ENCODE peak calls at places on chromosomes 4 and X, in five cellular contexts. D is HCT116, R is K562, K is SK-N-SH, F is H1. N is an unnamed sample.

GRCh38 chrX:71536285-71536684 is 3.4 kb downstream of the OGT start:
- DNase-seq in D (no peak), R (no peak), F (no peak), K (no peak), N (no peak)

GRCh38 chr4:10108391-10108790 is 8.2 kb downstream of the WDR1 start:
- DNase-seq in D (no peak), F (no peak), K (no peak), R (no peak), N (no peak)

GRCh38 chr4:98614655-98615054 is 43.8 kb downstream of the TSPAN5 start:
- DNase-seq in D (no peak), R (no peak), F (no peak), K (no peak), N (no peak)

GRCh38 chr4:158038718-158039117 is 134.1 kb downstream of the GASK1B start:
- DNase-seq in F (no peak), R (no peak), K (no peak), D (no peak), N (no peak)

GRCh38 chrX:118226060-118226428 is 109.4 kb upstream of the KLHL13 start:
- DNase-seq in D (no peak), K (peak), F (no peak), R (peak), N (peak)

GRCh38 chr4:8577972-8578371 is 2.2 kb upstream of the GPR78 start:
- DNase-seq in F (no peak), K (no peak), R (no peak), D (no peak), N (no peak)

GRCh38 chrX:29687687-29688086 is 527.7 kb upstream of the MAGEB2 start:
- DNase-seq in K (no peak), F (no peak), R (no peak), D (no peak), N (no peak)

GRCh38 chr4:119087121-119087520 is 48.5 kb upstream of the MYOZ2 start:
- DNase-seq in D (no peak), R (no peak), K (no peak), F (no peak), N (no peak)

GRCh38 chrX:29661290-29661689 is 554.1 kb upstream of the MAGEB2 start:
- DNase-seq in D (no peak), R (no peak), K (no peak), F (no peak), N (no peak)

GRCh38 chr4:52869196-52869595 is 7.1 kb downstream of the RASL11B start:
- DNase-seq in F (no peak), R (no peak), D (no peak), K (peak), N (no peak)

GRCh38 chr4:2818351-2818939 is 25.2 kb upstream of the ADD1 start:
- DNase-seq in F (peak), R (no peak), K (peak), D (no peak), N (no peak)

GRCh38 chr4:57378766-57379165 is 268.6 kb upstream of the IGFBP7 start:
- DNase-seq in R (no peak), F (no peak), D (no peak), K (no peak), N (no peak)

GRCh38 chr4:30721353-30722091 is 1.4 kb downstream of the PCDH7 start:
- DNase-seq in K (peak), R (no peak), F (peak), D (no peak), N (no peak)

GRCh38 chrX:41984628-41985027 is 61.3 kb upstream of the CASK start:
- DNase-seq in F (no peak), R (no peak), D (peak), K (no peak), N (no peak)

GRCh38 chr4:14726441-14727405 is 275.6 kb upstream of the CPEB2 start:
- DNase-seq in K (no peak), F (no peak), D (no peak), R (no peak), N (no peak)

GRCh38 chr4:98166025-98166730 is 22.9 kb upstream of the STPG2 start:
- DNase-seq in F (no peak), R (no peak), D (peak), K (no peak), N (peak)

GRCh38 chr4:1534876-1535526 is 128.8 kb upstream of the NKX1-1 start:
- DNase-seq in K (no peak), F (no peak), D (no peak), R (no peak), N (no peak)

GRCh38 chr4:80956421-80956820 is 74.1 kb upstream of the BMP3 start:
- DNase-seq in D (no peak), K (no peak), R (no peak), F (no peak), N (no peak)

GRCh38 chrX:151153086-151153485 is 23.3 kb upstream of the GPR50 start:
- DNase-seq in D (no peak), R (peak), F (peak), K (no peak), N (peak)

GRCh38 chr4:145871209-145871608 is 67.4 kb downstream of the ZNF827 start:
- DNase-seq in K (no peak), F (no peak), D (no peak), R (no peak), N (no peak)

GRCh38 chrX:10387011-10387410 is 230.2 kb downstream of the CLCN4 start:
- DNase-seq in K (no peak), F (no peak), R (no peak), D (no peak), N (no peak)

GRCh38 chr4:5378002-5378401 is 326.7 kb downstream of the STK32B start:
- DNase-seq in R (peak), D (peak), K (no peak), F (no peak), N (peak)

GRCh38 chr4:83360018-83360417 is 25.4 kb upstream of the HPSE start:
- DNase-seq in R (no peak), D (no peak), K (no peak), F (no peak), N (no peak)

GRCh38 chr4:8892556-8893226 is 21.1 kb upstream of the HMX1 start:
- DNase-seq in F (peak), D (no peak), R (no peak), K (peak), N (no peak)

GRCh38 chr4:176817222-176817621 is 24.5 kb upstream of the VEGFC start:
- DNase-seq in K (no peak), R (no peak), F (no peak), D (no peak), N (no peak)

GRCh38 chr4:141643557-141643956 is 7.2 kb downstream of the IL15 start:
- DNase-seq in K (no peak), F (no peak), D (peak), R (no peak), N (no peak)

GRCh38 chr4:2798399-2799301 is 5.8 kb downstream of the SH3BP2 start:
- DNase-seq in D (no peak), K (peak), R (no peak), F (no peak), N (no peak)

GRCh38 chr4:20723019-20723418 is 22.8 kb downstream of the PACRGL start:
- DNase-seq in R (no peak), D (no peak), F (no peak), K (no peak), N (no peak)

GRCh38 chr4:161653697-161654096 is 510.1 kb downstream of the FSTL5 start:
- DNase-seq in R (no peak), K (no peak), F (no peak), D (no peak), N (no peak)

GRCh38 chrX:43750248-43750676 is 94.2 kb downstream of the MAOA start:
- DNase-seq in R (peak), K (peak), D (peak), F (peak), N (peak)

GRCh38 chr4:149555146-149555545 is 260.5 kb downstream of the IQCM start:
- DNase-seq in K (no peak), D (no peak), R (no peak), F (no peak), N (no peak)

GRCh38 chr4:87060957-87061356 is 126.1 kb downstream of the AFF1 start:
- DNase-seq in D (peak), R (no peak), K (no peak), F (no peak), N (no peak)
- TF ChIP-seq JUND in D (peak), R (no peak), K (peak), F (no peak), N (no peak)

DNA sequence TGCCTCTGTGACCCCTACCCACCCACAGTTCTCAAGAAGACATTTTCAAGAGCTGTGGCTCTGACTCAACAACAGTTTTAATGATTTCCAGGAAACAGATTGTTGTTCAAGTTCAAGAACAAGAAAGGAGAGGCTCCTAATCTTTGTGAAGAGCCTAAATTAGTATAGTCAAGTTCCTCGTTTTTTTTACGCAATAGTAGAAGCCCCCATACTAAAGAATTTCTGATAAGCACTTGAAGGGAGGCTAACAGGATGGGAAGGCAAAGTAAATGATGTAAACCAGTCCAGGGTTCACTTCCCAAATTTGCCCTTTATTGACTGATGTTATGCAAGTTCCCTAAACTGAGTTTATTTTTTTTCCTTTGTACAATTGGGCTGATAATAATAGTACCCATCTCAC is 178.1 kb downstream of the RTL9 start:
- DNase-seq in R (no peak), K (no peak), F (no peak), D (no peak), N (no peak)
- TF ChIP-seq JUND in R (no peak), K (no peak), F (no peak), D (no peak), N (no peak)

GRCh38 chr4:19437008-19437407 is 814.7 kb upstream of the SLIT2 start:
- DNase-seq in R (no peak), D (no peak), F (no peak), K (no peak), N (no peak)

GRCh38 chr4:19438228-19438627 is 813.5 kb upstream of the SLIT2 start:
- DNase-seq in R (no peak), F (no peak), D (no peak), K (no peak), N (no peak)
- TF ChIP-seq JUND in R (no peak), F (no peak), D (no peak), K (no peak), N (no peak)

DNA sequence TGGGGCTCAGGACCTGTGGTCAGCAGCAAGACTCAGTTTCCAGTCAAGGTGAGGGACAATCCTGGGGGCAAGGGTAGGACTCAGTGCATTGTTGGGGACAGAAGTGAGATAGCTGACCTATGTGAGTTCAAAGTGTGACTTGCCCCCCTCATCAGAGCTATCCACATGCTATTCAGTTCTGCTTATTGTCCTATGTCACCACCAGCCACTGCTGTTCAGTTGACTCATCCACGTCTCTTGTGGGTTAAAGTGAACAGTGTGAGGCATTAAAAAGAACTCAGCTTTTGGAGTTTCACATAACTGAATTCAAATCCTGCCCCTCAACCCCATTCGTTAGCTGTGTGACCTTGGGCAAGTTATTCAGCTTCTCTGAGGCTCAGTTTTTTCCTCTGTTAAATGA is 4.4 kb upstream of the APLN start:
- DNase-seq in F (no peak), D (no peak), K (no peak), R (no peak), N (no peak)
- TF ChIP-seq JUND in F (no peak), D (no peak), K (no peak), R (no peak), N (no peak)

N was measured in T47D.